ENCODE peak calls at places on chromosomes 16 and 17, in six cellular contexts. W is pons, U is Panc1, E is Caco-2, R is LoVo, N is T-helper 1 cell. P is an unnamed sample.

GRCh38 chr17:67376892-67377726 is at the start of gene PITPNC1:
- DNase-seq in R (peak), U (no peak), N (peak), W (peak), E (peak), P (peak)

GRCh38 chr17:6551909-6552768 is 4.2 kb downstream of the PITPNM3 start:
- DNase-seq in E (no peak), W (no peak), N (no peak), U (no peak), R (peak), P (no peak)

GRCh38 chr16:46729326-46729995 is 18.7 kb downstream of the MYLK3 start:
- DNase-seq in E (no peak), W (no peak), R (no peak), U (no peak), N (no peak), P (no peak)

GRCh38 chr17:5545051-5545987 is 39.0 kb downstream of the NLRP1 start:
- DNase-seq in R (no peak), W (no peak), U (no peak), N (no peak), E (no peak), P (no peak)

GRCh38 chr16:87586201-87586782 is 16.0 kb upstream of the JPH3 start:
- DNase-seq in R (no peak), U (no peak), E (no peak), W (no peak), N (no peak), P (no peak)

GRCh38 chr17:33310296-33310695 is 17.2 kb upstream of the ASIC2 start:
- DNase-seq in U (no peak), R (no peak), E (no peak), N (no peak), W (no peak), P (no peak)

GRCh38 chr16:57632568-57632967 is 4.1 kb downstream of the ADGRG1 start:
- DNase-seq in U (no peak), W (no peak), R (no peak), E (no peak), N (no peak), P (no peak)

GRCh38 chr16:64459402-64459801 is 662.5 kb downstream of the CDH11 start:
- DNase-seq in W (no peak), U (no peak), E (no peak), R (no peak), N (no peak), P (no peak)

GRCh38 chr16:57603110-57604024 is 25.1 kb upstream of the ADGRG1 start:
- DNase-seq in N (no peak), U (no peak), W (peak), E (no peak), R (no peak), P (no peak)

GRCh38 chr17:31398381-31399275 is 7.2 kb downstream of the RAB11FIP4 start:
- DNase-seq in W (no peak), E (peak), U (no peak), R (no peak), N (no peak), P (no peak)

GRCh38 chr16:81518439-81518757 is 73.8 kb downstream of the CMIP start:
- DNase-seq in U (no peak), R (no peak), E (no peak), W (no peak), N (no peak), P (no peak)

GRCh38 chr17:82592751-82593589 is 55.3 kb downstream of the WDR45B start:
- DNase-seq in N (peak), R (no peak), W (peak), U (no peak), E (no peak), P (peak)

GRCh38 chr16:7351572-7351971 is 18.9 kb downstream of the RBFOX1 start:
- DNase-seq in R (no peak), N (no peak), U (no peak), E (no peak), W (no peak), P (no peak)

P was measured in SW 1271.